ENCODE peak calls at places on chromosome 15, in nine cellular contexts. One of them, this sample, is unnamed.
A peak's percentile ranks its signal among the peaks of the same experiment; 100 is the strongest.

GRCh38 chr15:31392761-31393401 is 66.2 kb downstream of the KLF13 start:
- DNase-seq in neural progenitor cell: peak; percentile 56
- DNase-seq in tibial nerve: peak; percentile 6
- DNase-seq in PC-3: no peak
- DNase-seq in keratinocyte: no peak
- DNase-seq in heart left ventricle: no peak
- DNase-seq in mesendoderm: peak; percentile 36
- DNase-seq in CD8-positive, alpha-beta T cell: no peak
- DNase-seq in heart right ventricle: peak; percentile 55
- DNase-seq in this sample: peak; percentile 71

GRCh38 chr15:63048986-63049665 is 6.6 kb downstream of the TPM1 start:
- DNase-seq in neural progenitor cell: peak; percentile 65
- DNase-seq in tibial nerve: peak; percentile 58
- DNase-seq in PC-3: peak; percentile 78
- DNase-seq in keratinocyte: no peak
- DNase-seq in heart left ventricle: peak; percentile 77
- DNase-seq in mesendoderm: peak; percentile 83
- DNase-seq in CD8-positive, alpha-beta T cell: peak; percentile 49
- DNase-seq in heart right ventricle: peak; percentile 57
- DNase-seq in this sample: peak; percentile 68

GRCh38 chr15:93515256-93516044 is 426.4 kb upstream of the RGMA start:
- DNase-seq in neural progenitor cell: no peak
- DNase-seq in tibial nerve: peak; percentile 49
- DNase-seq in PC-3: no peak
- DNase-seq in keratinocyte: no peak
- DNase-seq in heart left ventricle: peak; percentile 48
- DNase-seq in mesendoderm: peak; percentile 16
- DNase-seq in CD8-positive, alpha-beta T cell: no peak
- DNase-seq in heart right ventricle: no peak
- DNase-seq in this sample: no peak

GRCh38 chr15:79006071-79006470 is 61.2 kb upstream of the CTSH start:
- DNase-seq in neural progenitor cell: no peak
- DNase-seq in tibial nerve: no peak
- DNase-seq in PC-3: no peak
- DNase-seq in keratinocyte: no peak
- DNase-seq in heart left ventricle: no peak
- DNase-seq in mesendoderm: no peak
- DNase-seq in CD8-positive, alpha-beta T cell: no peak
- DNase-seq in heart right ventricle: no peak
- DNase-seq in this sample: no peak

GRCh38 chr15:60840703-60841411 is 361.9 kb upstream of the ICE2 start:
- DNase-seq in neural progenitor cell: peak; percentile 26
- DNase-seq in tibial nerve: no peak
- DNase-seq in PC-3: no peak
- DNase-seq in keratinocyte: no peak
- DNase-seq in heart left ventricle: no peak
- DNase-seq in mesendoderm: no peak
- DNase-seq in CD8-positive, alpha-beta T cell: peak; percentile 63
- DNase-seq in heart right ventricle: no peak
- DNase-seq in this sample: no peak

GRCh38 chr15:85993116-85993515 is 86.6 kb upstream of the AGBL1 start:
- DNase-seq in neural progenitor cell: no peak
- DNase-seq in tibial nerve: no peak
- DNase-seq in PC-3: no peak
- DNase-seq in keratinocyte: no peak
- DNase-seq in heart left ventricle: no peak
- DNase-seq in mesendoderm: no peak
- DNase-seq in CD8-positive, alpha-beta T cell: no peak
- DNase-seq in heart right ventricle: no peak
- DNase-seq in this sample: no peak

GRCh38 chr15:101162701-101163483 is 89.0 kb downstream of the CHSY1 start:
- DNase-seq in neural progenitor cell: no peak
- DNase-seq in tibial nerve: no peak
- DNase-seq in PC-3: no peak
- DNase-seq in keratinocyte: no peak
- DNase-seq in heart left ventricle: peak; percentile 93
- DNase-seq in mesendoderm: no peak
- DNase-seq in CD8-positive, alpha-beta T cell: no peak
- DNase-seq in heart right ventricle: peak; percentile 82
- DNase-seq in this sample: peak; percentile 77

GRCh38 chr15:39698444-39699390 is 83.9 kb downstream of the FSIP1 start:
- DNase-seq in neural progenitor cell: no peak
- DNase-seq in tibial nerve: no peak
- DNase-seq in PC-3: no peak
- DNase-seq in keratinocyte: no peak
- DNase-seq in heart left ventricle: no peak
- DNase-seq in mesendoderm: no peak
- DNase-seq in CD8-positive, alpha-beta T cell: no peak
- DNase-seq in heart right ventricle: no peak
- DNase-seq in this sample: no peak

GRCh38 chr15:63283126-63283525 is 5.7 kb downstream of the APH1B start:
- DNase-seq in neural progenitor cell: no peak
- DNase-seq in tibial nerve: no peak
- DNase-seq in PC-3: no peak
- DNase-seq in keratinocyte: no peak
- DNase-seq in heart left ventricle: peak; percentile 46
- DNase-seq in mesendoderm: no peak
- DNase-seq in CD8-positive, alpha-beta T cell: no peak
- DNase-seq in heart right ventricle: peak; percentile 32
- DNase-seq in this sample: peak; percentile 79

GRCh38 chr15:52803543-52804306 is 13.6 kb upstream of the ONECUT1 start:
- DNase-seq in neural progenitor cell: peak; percentile 73
- DNase-seq in tibial nerve: no peak
- DNase-seq in PC-3: no peak
- DNase-seq in keratinocyte: no peak
- DNase-seq in heart left ventricle: no peak
- DNase-seq in mesendoderm: no peak
- DNase-seq in CD8-positive, alpha-beta T cell: no peak
- DNase-seq in heart right ventricle: no peak
- DNase-seq in this sample: no peak
- H3K27me3 ChIP-seq in neural progenitor cell: peaks cover 100% of the 10 kb centered on the region
- H3K27me3 ChIP-seq in tibial nerve: peaks cover 100% of the 10 kb centered on the region
- H3K27me3 ChIP-seq in PC-3: peaks cover 72% of the 10 kb centered on the region
- H3K27me3 ChIP-seq in keratinocyte: peaks cover 93% of the 10 kb centered on the region
- H3K27me3 ChIP-seq in heart left ventricle: peaks cover 61% of the 10 kb centered on the region
- H3K27me3 ChIP-seq in mesendoderm: peaks cover 19% of the 10 kb centered on the region
- H3K27me3 ChIP-seq in CD8-positive, alpha-beta T cell: peaks cover 79% of the 10 kb centered on the region
- H3K27me3 ChIP-seq in heart right ventricle: peaks cover 97% of the 10 kb centered on the region
- H3K27me3 ChIP-seq in this sample: no peaks in the 10 kb centered on the region

DNA sequence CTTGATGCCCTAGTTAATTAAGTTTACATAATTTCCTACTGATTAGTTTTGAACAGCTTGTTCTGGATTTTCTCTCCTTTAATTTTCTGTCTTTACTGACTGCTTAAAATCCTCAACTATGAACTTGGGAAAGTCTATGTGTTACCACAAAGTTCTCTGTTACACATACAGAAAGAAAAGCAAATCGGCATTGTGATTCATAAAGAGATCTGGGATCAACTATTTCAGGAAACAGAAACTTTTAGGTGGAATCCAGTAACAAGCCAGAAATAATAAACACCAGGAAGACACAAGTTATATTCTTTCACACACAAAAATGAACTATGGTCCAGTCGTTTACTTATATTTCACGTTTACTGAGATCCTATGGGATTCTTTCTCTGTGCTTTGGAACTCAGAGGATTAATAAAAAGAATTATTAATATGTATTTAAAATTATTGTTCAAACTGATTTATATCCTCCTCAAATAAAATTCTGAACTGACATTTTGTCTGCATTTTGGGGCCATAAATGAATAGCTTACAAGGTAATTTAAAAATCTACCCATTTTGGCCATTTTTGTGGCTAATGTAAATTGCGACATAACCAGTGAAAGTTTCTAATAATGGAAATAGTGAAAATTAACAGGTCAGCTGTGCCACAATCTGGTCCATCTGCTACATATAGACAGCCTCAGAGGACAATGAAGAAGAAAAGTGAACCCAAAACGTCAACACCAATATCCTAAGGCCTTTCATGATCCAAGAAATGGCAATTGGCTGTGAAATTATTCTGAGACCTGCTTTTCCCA is 113.7 kb downstream of the FRMD5 start:
- DNase-seq in neural progenitor cell: no peak
- DNase-seq in tibial nerve: no peak
- DNase-seq in PC-3: no peak
- DNase-seq in keratinocyte: no peak
- DNase-seq in heart left ventricle: no peak
- DNase-seq in mesendoderm: no peak
- DNase-seq in CD8-positive, alpha-beta T cell: no peak
- DNase-seq in heart right ventricle: no peak
- DNase-seq in this sample: no peak
- H3K4me3 ChIP-seq in neural progenitor cell: no peak overlapping the region
- H3K4me3 ChIP-seq in tibial nerve: no peak overlapping the region
- H3K4me3 ChIP-seq in PC-3: no peak overlapping the region
- H3K4me3 ChIP-seq in keratinocyte: no peak overlapping the region
- H3K4me3 ChIP-seq in heart left ventricle: no peak overlapping the region
- H3K4me3 ChIP-seq in mesendoderm: no peak overlapping the region
- H3K4me3 ChIP-seq in CD8-positive, alpha-beta T cell: no peak overlapping the region
- H3K4me3 ChIP-seq in heart right ventricle: no peak overlapping the region
- H3K4me3 ChIP-seq in this sample: no peak overlapping the region

GRCh38 chr15:98536976-98537375 is 111.4 kb upstream of the IGF1R start:
- DNase-seq in neural progenitor cell: no peak
- DNase-seq in tibial nerve: no peak
- DNase-seq in PC-3: no peak
- DNase-seq in keratinocyte: no peak
- DNase-seq in heart left ventricle: no peak
- DNase-seq in mesendoderm: no peak
- DNase-seq in CD8-positive, alpha-beta T cell: no peak
- DNase-seq in heart right ventricle: no peak
- DNase-seq in this sample: no peak
- H3K27me3 ChIP-seq in neural progenitor cell: no peaks in the 10 kb centered on the region
- H3K27me3 ChIP-seq in tibial nerve: peaks cover 7% of the 10 kb centered on the region
- H3K27me3 ChIP-seq in PC-3: peaks cover 69% of the 10 kb centered on the region
- H3K27me3 ChIP-seq in keratinocyte: peaks cover 22% of the 10 kb centered on the region
- H3K27me3 ChIP-seq in heart left ventricle: no peaks in the 10 kb centered on the region
- H3K27me3 ChIP-seq in mesendoderm: no peaks in the 10 kb centered on the region
- H3K27me3 ChIP-seq in CD8-positive, alpha-beta T cell: no peaks in the 10 kb centered on the region
- H3K27me3 ChIP-seq in heart right ventricle: peaks cover 3% of the 10 kb centered on the region
- H3K27me3 ChIP-seq in this sample: no peaks in the 10 kb centered on the region

DNA sequence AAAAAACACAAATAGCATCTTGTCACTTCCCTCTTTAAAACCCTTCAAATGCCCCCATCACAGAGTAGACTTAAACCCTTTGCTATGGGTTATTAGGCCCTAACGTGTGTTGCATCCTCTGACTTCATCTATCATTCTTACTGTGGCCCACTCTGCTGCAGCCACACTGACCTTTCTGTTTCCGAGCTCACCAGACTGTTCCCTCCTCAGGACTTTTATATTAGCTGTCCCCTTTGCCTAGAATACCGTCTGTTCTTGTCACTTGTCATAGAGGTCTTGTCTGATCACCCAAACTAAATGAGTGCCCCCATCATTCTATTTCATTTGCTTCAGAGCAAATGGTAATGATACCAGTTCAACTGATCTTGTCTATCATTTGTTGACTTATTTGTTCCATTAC is 877 bp upstream of the FEM1B start:
- DNase-seq in neural progenitor cell: no peak
- DNase-seq in tibial nerve: no peak
- DNase-seq in PC-3: no peak
- DNase-seq in keratinocyte: no peak
- DNase-seq in heart left ventricle: no peak
- DNase-seq in mesendoderm: no peak
- DNase-seq in CD8-positive, alpha-beta T cell: no peak
- DNase-seq in heart right ventricle: no peak
- DNase-seq in this sample: no peak
- H3K4me3 ChIP-seq in neural progenitor cell: peak overlapping the region; percentile 68
- H3K4me3 ChIP-seq in tibial nerve: peak overlapping the region; percentile 99
- H3K4me3 ChIP-seq in PC-3: no peak overlapping the region
- H3K4me3 ChIP-seq in keratinocyte: peak overlapping the region; percentile 75
- H3K4me3 ChIP-seq in heart left ventricle: peak overlapping the region; percentile 86
- H3K4me3 ChIP-seq in mesendoderm: no peak overlapping the region
- H3K4me3 ChIP-seq in CD8-positive, alpha-beta T cell: peak overlapping the region; percentile 93
- H3K4me3 ChIP-seq in heart right ventricle: peak overlapping the region; percentile 95
- H3K4me3 ChIP-seq in this sample: no peak overlapping the region

GRCh38 chr15:67839358-67839928 is 402 bp downstream of the RNU6-1 start:
- DNase-seq in neural progenitor cell: no peak
- DNase-seq in tibial nerve: no peak
- DNase-seq in PC-3: peak; percentile 51
- DNase-seq in keratinocyte: no peak
- DNase-seq in heart left ventricle: no peak
- DNase-seq in mesendoderm: peak; percentile 66
- DNase-seq in CD8-positive, alpha-beta T cell: peak; percentile 63
- DNase-seq in heart right ventricle: no peak
- DNase-seq in this sample: no peak
- H3K27me3 ChIP-seq in neural progenitor cell: peaks cover 51% of the 10 kb centered on the region
- H3K27me3 ChIP-seq in tibial nerve: peaks cover 18% of the 10 kb centered on the region
- H3K27me3 ChIP-seq in PC-3: peaks cover 16% of the 10 kb centered on the region
- H3K27me3 ChIP-seq in keratinocyte: peaks cover 18% of the 10 kb centered on the region
- H3K27me3 ChIP-seq in heart left ventricle: peaks cover 10% of the 10 kb centered on the region
- H3K27me3 ChIP-seq in mesendoderm: peaks cover 23% of the 10 kb centered on the region
- H3K27me3 ChIP-seq in CD8-positive, alpha-beta T cell: peaks cover 12% of the 10 kb centered on the region
- H3K27me3 ChIP-seq in heart right ventricle: peaks cover 18% of the 10 kb centered on the region
- H3K27me3 ChIP-seq in this sample: no peaks in the 10 kb centered on the region

DNA sequence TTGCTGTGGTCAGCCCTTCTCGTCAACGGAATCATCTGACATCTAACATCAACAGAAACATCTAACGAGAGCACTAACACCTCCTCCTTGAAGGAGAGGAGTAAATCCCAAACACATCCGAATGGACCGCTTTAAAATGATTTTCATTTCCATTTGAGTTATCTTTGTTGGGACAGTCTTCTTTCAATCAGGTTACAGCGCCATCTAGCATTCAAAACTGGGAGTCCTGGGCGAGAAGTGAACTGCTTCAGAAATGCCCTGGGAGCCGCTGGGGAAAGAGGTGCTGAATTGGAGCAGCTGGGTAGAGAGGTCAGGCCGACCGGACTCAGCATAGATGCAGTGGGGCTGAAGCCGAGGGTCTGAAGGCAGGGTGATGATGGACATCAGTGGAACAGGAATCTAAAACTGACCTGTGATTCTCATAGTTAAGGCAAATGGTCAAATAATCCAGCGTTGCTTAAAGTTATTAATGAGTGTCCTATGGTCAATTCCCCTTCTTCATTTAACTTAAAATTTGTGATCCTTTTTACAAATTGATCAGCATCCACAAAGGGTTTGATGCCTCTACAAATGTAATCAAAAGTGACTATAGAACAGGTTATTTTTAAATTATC is 170.0 kb upstream of the NDN start:
- DNase-seq in neural progenitor cell: peak; percentile 78
- DNase-seq in tibial nerve: peak; percentile 61
- DNase-seq in PC-3: peak; percentile 52
- DNase-seq in keratinocyte: no peak
- DNase-seq in heart left ventricle: no peak
- DNase-seq in mesendoderm: peak; percentile 71
- DNase-seq in CD8-positive, alpha-beta T cell: no peak
- DNase-seq in heart right ventricle: no peak
- DNase-seq in this sample: no peak
- H3K4me3 ChIP-seq in neural progenitor cell: peak overlapping the region; percentile 33
- H3K4me3 ChIP-seq in tibial nerve: no peak overlapping the region
- H3K4me3 ChIP-seq in PC-3: no peak overlapping the region
- H3K4me3 ChIP-seq in keratinocyte: no peak overlapping the region
- H3K4me3 ChIP-seq in heart left ventricle: no peak overlapping the region
- H3K4me3 ChIP-seq in mesendoderm: no peak overlapping the region
- H3K4me3 ChIP-seq in CD8-positive, alpha-beta T cell: no peak overlapping the region
- H3K4me3 ChIP-seq in heart right ventricle: no peak overlapping the region
- H3K4me3 ChIP-seq in this sample: no peak overlapping the region